ENCODE peak calls at places on chromosomes 16 and 17, in ten cellular contexts. R, D, K, O, I, W, P, Y, Q and B are unnamed samples.

GRCh38 chr17:35612924-35613521 is 25.9 kb downstream of the AP2B1 start:
- DNase-seq in Q (peak; percentile 65), I (peak; percentile 60), Y (peak; percentile 20), R (peak; percentile 35), P (peak; percentile 64), K (peak; percentile 26), O (peak; percentile 56), D (no peak), W (no peak), B (no peak)

GRCh38 chr17:49556183-49556943 is 19.3 kb upstream of the NXPH3 start:
- DNase-seq in O (peak; percentile 82), Q (peak; percentile 78), P (peak; percentile 73), D (peak; percentile 72), K (peak; percentile 59), Y (peak; percentile 44), I (peak; percentile 75), W (peak; percentile 90), R (peak; percentile 79), B (peak; percentile 51)

GRCh38 chr16:69012906-69013305 is 92.5 kb upstream of the HAS3 start:
- DNase-seq in I (no peak), Y (no peak), W (no peak), R (no peak), K (no peak), P (no peak), O (no peak), Q (no peak), D (no peak), B (no peak)

GRCh38 chr16:24993722-24994686 is 21.2 kb downstream of the ARHGAP17 start:
- DNase-seq in Y (peak; percentile 87), P (peak; percentile 96), W (peak; percentile 68), Q (peak; percentile 24), K (no peak), D (no peak), R (peak; percentile 59), I (no peak), O (no peak), B (no peak)

GRCh38 chr16:53207810-53208752 is 153.3 kb downstream of the CHD9 start:
- DNase-seq in K (peak; percentile 65), R (peak; percentile 32), Q (peak; percentile 96), W (peak; percentile 67), Y (peak; percentile 82), D (peak; percentile 4), I (peak; percentile 34), P (peak; percentile 89), O (peak; percentile 88), B (no peak)

GRCh38 chr16:72560617-72561016 is 388.7 kb upstream of the PMFBP1 start:
- DNase-seq in Q (no peak), P (no peak), R (no peak), K (peak; percentile 19), Y (no peak), O (no peak), I (no peak), W (no peak), D (no peak), B (no peak)

GRCh38 chr16:50600582-50601283 is 52.5 kb downstream of the NKD1 start:
- DNase-seq in O (no peak), D (no peak), R (no peak), Q (peak; percentile 28), Y (no peak), K (no peak), I (no peak), W (no peak), P (no peak), B (no peak)

GRCh38 chr16:11272484-11272883 is 945 bp downstream of the PRM3 start:
- DNase-seq in Q (no peak), D (no peak), I (no peak), K (no peak), Y (no peak), W (no peak), R (no peak), P (no peak), O (no peak), B (no peak)

GRCh38 chr17:75819723-75820410 is 24.3 kb downstream of the UNC13D start:
- DNase-seq in Q (no peak), W (no peak), I (no peak), R (no peak), O (no peak), Y (no peak), D (no peak), K (no peak), P (no peak), B (no peak)

GRCh38 chr17:75822119-75822799 is 21.9 kb downstream of the UNC13D start:
- DNase-seq in W (no peak), K (peak; percentile 62), P (no peak), D (peak; percentile 30), R (peak; percentile 53), O (peak; percentile 58), Q (no peak), I (peak; percentile 69), Y (no peak), B (no peak)

GRCh38 chr17:75821552-75821951 is 22.7 kb downstream of the UNC13D start:
- DNase-seq in W (no peak), I (no peak), R (no peak), K (no peak), O (no peak), D (no peak), P (no peak), Q (no peak), Y (no peak), B (no peak)

GRCh38 chr17:75819116-75819515 is 25.1 kb downstream of the UNC13D start:
- DNase-seq in D (no peak), Y (no peak), R (no peak), K (no peak), Q (no peak), W (no peak), P (no peak), I (no peak), O (no peak), B (no peak)

DNA sequence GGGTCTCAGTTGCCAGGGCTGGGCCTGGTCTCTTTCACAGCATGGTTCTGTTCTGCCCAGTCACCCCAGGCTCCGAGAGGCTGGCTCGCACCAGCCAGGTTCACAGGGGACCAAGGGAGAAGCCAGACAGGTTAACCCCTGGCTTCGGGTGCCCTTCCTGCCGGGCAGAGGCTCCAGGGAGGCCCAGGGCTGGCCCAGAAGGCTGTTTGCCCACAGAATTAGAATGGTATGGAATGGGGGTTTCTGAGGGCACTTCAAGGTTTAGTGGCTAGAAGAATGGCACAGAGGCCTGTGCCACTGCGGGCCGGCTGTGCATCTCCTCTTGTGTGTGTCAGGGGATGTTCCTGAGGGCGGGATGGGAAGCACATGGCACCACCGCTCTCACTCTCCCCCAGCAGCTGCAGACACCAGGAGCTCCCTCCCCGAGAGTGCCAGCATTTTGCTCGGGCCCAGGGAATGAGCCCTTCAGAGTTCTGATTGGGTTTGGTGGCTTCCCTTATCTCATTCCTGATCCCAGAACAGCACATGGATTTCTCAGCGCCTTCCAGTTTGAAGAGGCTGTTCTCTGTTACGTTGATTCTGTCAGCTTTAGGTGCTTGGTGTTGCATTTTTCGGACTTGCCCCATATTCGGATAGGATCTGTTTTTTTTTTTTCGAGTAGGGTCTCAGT is 23.7 kb downstream of the UNC13D start:
- DNase-seq in K (no peak), I (no peak), Q (no peak), D (no peak), P (no peak), W (no peak), Y (no peak), O (no peak), R (no peak), B (no peak)
- H3K36me3 ChIP-seq in K (peaks cover 17% of the 10 kb centered on the region), I (peaks cover 45% of the 10 kb centered on the region), Q (peaks cover 13% of the 10 kb centered on the region), D (peaks cover 10% of the 10 kb centered on the region), P (no peaks in the 10 kb centered on the region), W (peaks cover 90% of the 10 kb centered on the region), Y (peaks cover 4% of the 10 kb centered on the region), O (peaks cover 82% of the 10 kb centered on the region), R (no peaks in the 10 kb centered on the region), B (peaks cover 54% of the 10 kb centered on the region)

GRCh38 chr17:76478730-76479514 is 11.5 kb downstream of the AANAT start:
- DNase-seq in I (no peak), Y (no peak), P (no peak), O (no peak), Q (no peak), D (no peak), W (no peak), K (no peak), R (no peak), B (no peak)

GRCh38 chr17:76476736-76477135 is 9.3 kb downstream of the AANAT start:
- DNase-seq in P (no peak), Q (no peak), W (no peak), R (no peak), D (no peak), I (no peak), Y (no peak), K (no peak), O (no peak), B (no peak)

GRCh38 chr17:76479515-76480048 is 12.2 kb downstream of the AANAT start:
- DNase-seq in K (no peak), P (no peak), O (peak; percentile 84), R (no peak), D (no peak), I (no peak), W (no peak), Y (no peak), Q (no peak), B (no peak)

GRCh38 chr17:76477576-76477975 is 10.2 kb downstream of the AANAT start:
- DNase-seq in K (no peak), W (no peak), Q (no peak), O (no peak), I (no peak), R (no peak), P (no peak), Y (no peak), D (no peak), B (no peak)

GRCh38 chr17:76478097-76478496 is 10.7 kb downstream of the AANAT start:
- DNase-seq in P (no peak), D (no peak), O (no peak), R (no peak), I (no peak), K (no peak), Q (no peak), Y (no peak), W (no peak), B (no peak)
- H3K4me1 ChIP-seq in P (no peaks in the 10 kb centered on the region), D (no peaks in the 10 kb centered on the region), O (peaks cover 53% of the 10 kb centered on the region), R (no peaks in the 10 kb centered on the region), I (no peaks in the 10 kb centered on the region), K (no peaks in the 10 kb centered on the region), Q (no peaks in the 10 kb centered on the region), Y (no peaks in the 10 kb centered on the region), W (no peaks in the 10 kb centered on the region), B (no peaks in the 10 kb centered on the region)

GRCh38 chr16:77965346-77965745 is 57.0 kb upstream of the CLEC3A start:
- DNase-seq in R (no peak), Q (no peak), D (no peak), P (no peak), W (no peak), Y (no peak), K (no peak), O (no peak), I (no peak), B (no peak)
- H3K36me3 ChIP-seq in R (no peaks in the 10 kb centered on the region), Q (no peaks in the 10 kb centered on the region), D (no peaks in the 10 kb centered on the region), P (no peaks in the 10 kb centered on the region), W (no peaks in the 10 kb centered on the region), Y (no peaks in the 10 kb centered on the region), K (no peaks in the 10 kb centered on the region), O (no peaks in the 10 kb centered on the region), I (no peaks in the 10 kb centered on the region), B (no peaks in the 10 kb centered on the region)

DNA sequence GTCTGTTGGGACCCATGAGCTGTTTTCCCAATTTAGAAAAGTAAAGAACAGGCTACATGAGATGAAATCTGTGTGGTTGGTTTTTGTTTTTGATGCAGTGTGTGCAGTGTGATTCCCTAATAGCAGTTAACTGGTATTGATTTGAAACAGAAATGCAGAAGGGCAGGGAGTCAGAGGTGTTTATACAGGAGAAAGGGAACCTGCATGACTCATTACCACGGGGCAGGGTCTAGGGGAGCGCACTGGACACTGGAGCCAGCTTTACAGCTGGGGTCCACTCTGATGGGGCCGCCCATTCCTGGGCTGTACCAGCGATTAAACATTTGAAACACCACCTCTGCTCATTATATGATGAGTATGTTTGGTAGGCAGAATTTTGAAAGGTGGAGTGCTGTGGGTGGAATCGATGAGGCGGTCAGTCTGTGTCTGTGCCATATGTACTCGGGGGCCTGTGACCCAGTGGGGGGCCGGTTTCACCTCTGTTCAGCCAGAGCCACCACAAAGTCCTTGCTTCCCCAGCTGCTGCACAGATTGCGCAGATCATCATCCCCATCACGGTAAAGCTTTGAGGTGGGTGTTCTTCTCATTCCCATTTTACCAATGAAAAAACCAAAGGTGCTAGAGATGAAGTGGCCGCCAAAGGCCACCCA is 142.5 kb downstream of the CMIP start:
- DNase-seq in I (no peak), Y (no peak), P (no peak), Q (no peak), O (no peak), W (no peak), K (no peak), R (no peak), D (no peak), B (no peak)
- H3K4me1 ChIP-seq in I (no peaks in the 10 kb centered on the region), Y (peaks cover 43% of the 10 kb centered on the region), P (peaks cover 18% of the 10 kb centered on the region), Q (peaks cover 6% of the 10 kb centered on the region), O (peaks cover 4% of the 10 kb centered on the region), W (no peaks in the 10 kb centered on the region), K (peaks cover 3% of the 10 kb centered on the region), R (peaks cover 20% of the 10 kb centered on the region), D (no peaks in the 10 kb centered on the region), B (no peaks in the 10 kb centered on the region)